ENCODE peak calls at places on chromosomes 3 and 15, in six cellular contexts. G is tibial nerve, X is GM06990, N is NCI-H82, V is A172, Y is GM12891. I is an unnamed sample.

GRCh38 chr3:132198601-132199000 is 118.6 kb upstream of the ACP3 start:
- DNase-seq in G (no peak), X (no peak), N (no peak), V (no peak), Y (no peak), I (no peak)

GRCh38 chr3:68256635-68257034 is 602.2 kb upstream of the SUCLG2 start:
- DNase-seq in G (no peak), X (no peak), N (peak), V (no peak), Y (no peak), I (no peak)

GRCh38 chr3:6216135-6216792 is 644.7 kb upstream of the GRM7 start:
- DNase-seq in G (no peak), X (no peak), N (no peak), V (no peak), Y (no peak), I (no peak)

GRCh38 chr15:94576889-94577533 is 345.6 kb downstream of the MCTP2 start:
- DNase-seq in G (no peak), X (no peak), N (peak), V (no peak), Y (no peak), I (peak)

GRCh38 chr3:171615742-171616141 is 155.5 kb upstream of the TNIK start:
- DNase-seq in G (no peak), X (no peak), N (no peak), V (no peak), Y (no peak), I (no peak)

GRCh38 chr3:149810846-149811245 is 2.2 kb upstream of the RNF13 start:
- DNase-seq in G (no peak), X (no peak), N (no peak), V (no peak), Y (no peak), I (no peak)

GRCh38 chr15:99993681-99994131 is 260.5 kb upstream of the LYSMD4 start:
- DNase-seq in G (no peak), X (no peak), N (no peak), V (no peak), Y (no peak), I (no peak)

GRCh38 chr15:31366169-31366734 is 39.6 kb downstream of the KLF13 start:
- DNase-seq in G (peak), X (no peak), N (no peak), V (no peak), Y (no peak), I (peak)

GRCh38 chr3:47916696-47917095 is 99.5 kb downstream of the MAP4 start:
- DNase-seq in G (no peak), X (no peak), N (no peak), V (no peak), Y (no peak), I (no peak)

GRCh38 chr3:171320721-171321120 is 139.5 kb downstream of the TNIK start:
- DNase-seq in G (no peak), X (no peak), N (peak), V (no peak), Y (no peak), I (no peak)

I was measured in GDM1.